ENCODE peak calls at places on chromosomes 7 and 10, in five cellular contexts. One of them, this sample, is unnamed.

GRCh38 chr7:8639668-8640067 is 206.3 kb downstream of the NXPH1 start:
- DNase-seq in uterus: no peak
- DNase-seq in adrenal gland: no peak
- DNase-seq in CD4-positive, CD25-positive, alpha-beta regulatory T cell: no peak
- DNase-seq in stomach: no peak
- DNase-seq in this sample: no peak

GRCh38 chr10:60267802-60268201 is 121.9 kb downstream of the ANK3 start:
- DNase-seq in stomach: no peak
- DNase-seq in adrenal gland: no peak
- DNase-seq in uterus: no peak
- DNase-seq in CD4-positive, CD25-positive, alpha-beta regulatory T cell: no peak
- DNase-seq in this sample: no peak

GRCh38 chr7:94056796-94057207 is 52.6 kb upstream of the BET1 start:
- DNase-seq in uterus: no peak
- DNase-seq in stomach: no peak
- DNase-seq in adrenal gland: no peak
- DNase-seq in CD4-positive, CD25-positive, alpha-beta regulatory T cell: no peak
- DNase-seq in this sample: no peak

GRCh38 chr10:47283101-47283630 is 16.8 kb upstream of the GDF10 start:
- DNase-seq in stomach: no peak
- DNase-seq in uterus: no peak
- DNase-seq in adrenal gland: no peak
- DNase-seq in CD4-positive, CD25-positive, alpha-beta regulatory T cell: no peak
- DNase-seq in this sample: no peak

GRCh38 chr7:132498319-132498718 is 78.0 kb downstream of the PLXNA4 start:
- DNase-seq in uterus: no peak
- DNase-seq in adrenal gland: no peak
- DNase-seq in stomach: no peak
- DNase-seq in CD4-positive, CD25-positive, alpha-beta regulatory T cell: no peak
- DNase-seq in this sample: no peak

GRCh38 chr7:158595068-158595467 is 7.4 kb upstream of the PTPRN2 start:
- DNase-seq in uterus: no peak
- DNase-seq in adrenal gland: no peak
- DNase-seq in CD4-positive, CD25-positive, alpha-beta regulatory T cell: no peak
- DNase-seq in stomach: no peak
- DNase-seq in this sample: no peak

GRCh38 chr10:31304261-31304970 is 14.6 kb upstream of the ZEB1 start:
- DNase-seq in uterus: no peak
- DNase-seq in CD4-positive, CD25-positive, alpha-beta regulatory T cell: no peak
- DNase-seq in adrenal gland: no peak
- DNase-seq in stomach: no peak
- DNase-seq in this sample: no peak

GRCh38 chr10:104300736-104301292 is 31.8 kb downstream of the GSTO2 start:
- DNase-seq in stomach: peak; percentile 72
- DNase-seq in adrenal gland: peak; percentile 48
- DNase-seq in CD4-positive, CD25-positive, alpha-beta regulatory T cell: no peak
- DNase-seq in uterus: peak; percentile 68
- DNase-seq in this sample: peak; percentile 67

GRCh38 chr10:74453151-74453550 is 302.1 kb downstream of the ADK start:
- DNase-seq in adrenal gland: no peak
- DNase-seq in uterus: no peak
- DNase-seq in CD4-positive, CD25-positive, alpha-beta regulatory T cell: no peak
- DNase-seq in stomach: no peak
- DNase-seq in this sample: no peak

GRCh38 chr7:37336259-37336658 is 112.4 kb downstream of the ELMO1 start:
- DNase-seq in stomach: no peak
- DNase-seq in uterus: no peak
- DNase-seq in adrenal gland: peak; percentile 25
- DNase-seq in CD4-positive, CD25-positive, alpha-beta regulatory T cell: peak; percentile 55
- DNase-seq in this sample: no peak

GRCh38 chr7:136640977-136641376 is 227.5 kb upstream of the CHRM2 start:
- DNase-seq in adrenal gland: no peak
- DNase-seq in stomach: no peak
- DNase-seq in uterus: no peak
- DNase-seq in CD4-positive, CD25-positive, alpha-beta regulatory T cell: no peak
- DNase-seq in this sample: no peak

GRCh38 chr7:44982970-44983369 is 4.2 kb upstream of the MYO1G start:
- DNase-seq in adrenal gland: no peak
- DNase-seq in CD4-positive, CD25-positive, alpha-beta regulatory T cell: no peak
- DNase-seq in uterus: no peak
- DNase-seq in stomach: no peak
- DNase-seq in this sample: no peak

GRCh38 chr10:119090026-119090808 is 9.6 kb upstream of the EIF3A start:
- DNase-seq in adrenal gland: no peak
- DNase-seq in uterus: no peak
- DNase-seq in stomach: peak; percentile 24
- DNase-seq in CD4-positive, CD25-positive, alpha-beta regulatory T cell: peak; percentile 82
- DNase-seq in this sample: no peak

GRCh38 chr7:128059143-128059975 is 28.1 kb upstream of the LRRC4 start:
- DNase-seq in CD4-positive, CD25-positive, alpha-beta regulatory T cell: peak; percentile 59
- DNase-seq in stomach: no peak
- DNase-seq in adrenal gland: no peak
- DNase-seq in uterus: no peak
- DNase-seq in this sample: no peak

GRCh38 chr7:11191574-11192220 is 218.0 kb downstream of the PHF14 start:
- DNase-seq in stomach: no peak
- DNase-seq in CD4-positive, CD25-positive, alpha-beta regulatory T cell: no peak
- DNase-seq in uterus: no peak
- DNase-seq in adrenal gland: no peak
- DNase-seq in this sample: no peak

GRCh38 chr7:100247152-100247757 is 27.5 kb downstream of the PVRIG start:
- DNase-seq in uterus: no peak
- DNase-seq in CD4-positive, CD25-positive, alpha-beta regulatory T cell: no peak
- DNase-seq in stomach: peak; percentile 28
- DNase-seq in adrenal gland: peak; percentile 30
- DNase-seq in this sample: peak; percentile 96

GRCh38 chr7:5064391-5065106 is 18.9 kb downstream of the RBAK start:
- DNase-seq in stomach: no peak
- DNase-seq in adrenal gland: no peak
- DNase-seq in CD4-positive, CD25-positive, alpha-beta regulatory T cell: no peak
- DNase-seq in uterus: no peak
- DNase-seq in this sample: peak; percentile 32
- H3K36me3 ChIP-seq in stomach: peaks cover 90% of the 10 kb centered on the region
- H3K36me3 ChIP-seq in adrenal gland: peaks cover 50% of the 10 kb centered on the region
- H3K36me3 ChIP-seq in CD4-positive, CD25-positive, alpha-beta regulatory T cell: peaks cover 55% of the 10 kb centered on the region
- H3K36me3 ChIP-seq in uterus: no peaks in the 10 kb centered on the region
- H3K36me3 ChIP-seq in this sample: peaks cover 89% of the 10 kb centered on the region

DNA sequence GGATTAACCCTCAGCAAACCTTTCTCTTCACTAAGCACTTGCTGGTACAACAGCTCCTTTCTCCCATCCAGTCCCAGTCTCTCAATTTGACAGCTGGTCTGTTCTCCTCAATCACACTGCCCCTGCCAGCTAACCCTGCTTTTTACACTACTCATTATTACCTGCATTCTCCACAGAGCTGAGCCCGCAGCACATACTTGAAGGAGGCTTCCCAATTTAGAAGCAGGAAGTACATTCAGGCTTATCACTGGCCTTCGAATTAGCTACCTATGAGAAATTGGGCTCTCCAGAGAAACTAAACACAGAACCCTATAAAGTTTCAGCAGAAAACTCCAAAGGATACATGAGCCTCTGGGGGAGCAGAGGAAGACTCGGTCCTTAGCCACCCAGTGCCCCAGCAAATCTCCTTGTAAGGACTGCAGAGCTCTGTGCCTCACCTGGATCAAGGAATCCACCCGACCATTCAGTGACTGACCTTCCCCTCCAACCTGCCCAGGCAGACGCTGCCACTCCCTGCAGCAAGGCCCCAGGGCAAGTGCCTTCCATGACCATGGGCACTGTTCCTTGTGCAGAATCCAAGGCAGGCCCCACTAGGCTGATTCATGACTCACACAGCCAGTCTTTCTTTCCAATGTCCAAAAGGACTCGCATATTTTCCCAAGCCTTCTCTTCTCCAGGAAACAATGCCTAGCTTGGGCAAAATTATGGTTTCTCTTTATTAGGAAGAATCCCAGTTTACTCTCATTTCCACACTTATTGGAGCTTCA is 68.0 kb downstream of the VOPP1 start:
- DNase-seq in CD4-positive, CD25-positive, alpha-beta regulatory T cell: no peak
- DNase-seq in uterus: no peak
- DNase-seq in adrenal gland: no peak
- DNase-seq in stomach: peak; percentile 32
- DNase-seq in this sample: no peak
- H3K4me1 ChIP-seq in CD4-positive, CD25-positive, alpha-beta regulatory T cell: peaks cover 15% of the 10 kb centered on the region
- H3K4me1 ChIP-seq in uterus: no peaks in the 10 kb centered on the region
- H3K4me1 ChIP-seq in adrenal gland: peaks cover 7% of the 10 kb centered on the region
- H3K4me1 ChIP-seq in stomach: peaks cover 27% of the 10 kb centered on the region
- H3K4me1 ChIP-seq in this sample: peaks cover 21% of the 10 kb centered on the region

GRCh38 chr10:27724287-27724686 is 21.3 kb downstream of the MKX start:
- DNase-seq in uterus: no peak
- DNase-seq in stomach: no peak
- DNase-seq in adrenal gland: peak; percentile 3
- DNase-seq in CD4-positive, CD25-positive, alpha-beta regulatory T cell: no peak
- DNase-seq in this sample: no peak

GRCh38 chr10:27717851-27718250 is 27.8 kb downstream of the MKX start:
- DNase-seq in uterus: no peak
- DNase-seq in CD4-positive, CD25-positive, alpha-beta regulatory T cell: no peak
- DNase-seq in stomach: no peak
- DNase-seq in adrenal gland: no peak
- DNase-seq in this sample: no peak

GRCh38 chr10:27720529-27720928 is 25.1 kb downstream of the MKX start:
- DNase-seq in uterus: no peak
- DNase-seq in adrenal gland: no peak
- DNase-seq in stomach: no peak
- DNase-seq in CD4-positive, CD25-positive, alpha-beta regulatory T cell: no peak
- DNase-seq in this sample: no peak

GRCh38 chr10:27719052-27719451 is 26.6 kb downstream of the MKX start:
- DNase-seq in adrenal gland: no peak
- DNase-seq in CD4-positive, CD25-positive, alpha-beta regulatory T cell: no peak
- DNase-seq in uterus: no peak
- DNase-seq in stomach: no peak
- DNase-seq in this sample: no peak

GRCh38 chr10:27723436-27723835 is 22.2 kb downstream of the MKX start:
- DNase-seq in adrenal gland: no peak
- DNase-seq in stomach: no peak
- DNase-seq in CD4-positive, CD25-positive, alpha-beta regulatory T cell: no peak
- DNase-seq in uterus: no peak
- DNase-seq in this sample: no peak
- H3K27ac ChIP-seq in adrenal gland: no peak overlapping the region
- H3K27ac ChIP-seq in stomach: no peak overlapping the region
- H3K27ac ChIP-seq in CD4-positive, CD25-positive, alpha-beta regulatory T cell: no peak overlapping the region
- H3K27ac ChIP-seq in uterus: no peak overlapping the region
- H3K27ac ChIP-seq in this sample: no peak overlapping the region

GRCh38 chr10:5915451-5915850 is 25.4 kb downstream of the FBH1 start:
- DNase-seq in adrenal gland: no peak
- DNase-seq in uterus: no peak
- DNase-seq in CD4-positive, CD25-positive, alpha-beta regulatory T cell: no peak
- DNase-seq in stomach: no peak
- DNase-seq in this sample: no peak
- H3K36me3 ChIP-seq in adrenal gland: peaks cover 98% of the 10 kb centered on the region
- H3K36me3 ChIP-seq in uterus: no peaks in the 10 kb centered on the region
- H3K36me3 ChIP-seq in CD4-positive, CD25-positive, alpha-beta regulatory T cell: peaks cover 95% of the 10 kb centered on the region
- H3K36me3 ChIP-seq in stomach: peaks cover 100% of the 10 kb centered on the region
- H3K36me3 ChIP-seq in this sample: peaks cover 86% of the 10 kb centered on the region

GRCh38 chr7:1063361-1063760 is 19.0 kb downstream of the GPR146 start:
- DNase-seq in adrenal gland: no peak
- DNase-seq in CD4-positive, CD25-positive, alpha-beta regulatory T cell: no peak
- DNase-seq in stomach: no peak
- DNase-seq in uterus: no peak
- DNase-seq in this sample: no peak
- H3K4me1 ChIP-seq in adrenal gland: peaks cover 14% of the 10 kb centered on the region
- H3K4me1 ChIP-seq in CD4-positive, CD25-positive, alpha-beta regulatory T cell: peaks cover 15% of the 10 kb centered on the region
- H3K4me1 ChIP-seq in stomach: peaks cover 37% of the 10 kb centered on the region
- H3K4me1 ChIP-seq in uterus: no peaks in the 10 kb centered on the region
- H3K4me1 ChIP-seq in this sample: peaks cover 15% of the 10 kb centered on the region

This sample was measured in SJSA1.